ENCODE peak calls at places on chromosomes 11 and 22, in four cellular contexts. One of them, this sample, is unnamed.

GRCh38 chr22:41507330-41508063 is 36.8 kb downstream of the POLR3H start:
- DNase-seq in NCI-H82: no peak
- DNase-seq in stimulated activated CD4-positive, alpha-beta T cell treated with anti-CD3 and anti-CD28 coated beads, Interleukin-4, amount 100 ng/mL, for 24 hours: no peak
- DNase-seq in MM.1S: no peak
- DNase-seq in this sample: no peak

GRCh38 chr11:72575533-72576170 is 98.6 kb downstream of the PDE2A start:
- DNase-seq in stimulated activated CD4-positive, alpha-beta T cell treated with anti-CD3 and anti-CD28 coated beads, Interleukin-4, amount 100 ng/mL, for 24 hours: no peak
- DNase-seq in MM.1S: no peak
- DNase-seq in NCI-H82: no peak
- DNase-seq in this sample: no peak

GRCh38 chr11:60887531-60887930 is 18.9 kb downstream of the PRPF19 start:
- DNase-seq in stimulated activated CD4-positive, alpha-beta T cell treated with anti-CD3 and anti-CD28 coated beads, Interleukin-4, amount 100 ng/mL, for 24 hours: no peak
- DNase-seq in MM.1S: peak; percentile 79
- DNase-seq in NCI-H82: peak; percentile 45
- DNase-seq in this sample: peak; percentile 68

GRCh38 chr22:20111045-20111688 is 4.7 kb upstream of the RANBP1 start:
- DNase-seq in stimulated activated CD4-positive, alpha-beta T cell treated with anti-CD3 and anti-CD28 coated beads, Interleukin-4, amount 100 ng/mL, for 24 hours: peak; percentile 36
- DNase-seq in MM.1S: no peak
- DNase-seq in NCI-H82: peak; percentile 72
- DNase-seq in this sample: peak; percentile 78

GRCh38 chr11:15927866-15928217 is 428.5 kb downstream of the SOX6 start:
- DNase-seq in stimulated activated CD4-positive, alpha-beta T cell treated with anti-CD3 and anti-CD28 coated beads, Interleukin-4, amount 100 ng/mL, for 24 hours: no peak
- DNase-seq in MM.1S: no peak
- DNase-seq in NCI-H82: no peak
- DNase-seq in this sample: no peak

GRCh38 chr11:67382481-67383136 is 9.2 kb upstream of the RAD9A start:
- DNase-seq in NCI-H82: peak; percentile 83
- DNase-seq in MM.1S: peak; percentile 71
- DNase-seq in stimulated activated CD4-positive, alpha-beta T cell treated with anti-CD3 and anti-CD28 coated beads, Interleukin-4, amount 100 ng/mL, for 24 hours: peak; percentile 87
- DNase-seq in this sample: peak; percentile 87

GRCh38 chr11:72294566-72295395 is 50.8 kb upstream of the PHOX2A start:
- DNase-seq in MM.1S: no peak
- DNase-seq in stimulated activated CD4-positive, alpha-beta T cell treated with anti-CD3 and anti-CD28 coated beads, Interleukin-4, amount 100 ng/mL, for 24 hours: no peak
- DNase-seq in NCI-H82: no peak
- DNase-seq in this sample: peak; percentile 1

GRCh38 chr22:24494182-24494534 is 974 bp upstream of the UPB1 start:
- DNase-seq in stimulated activated CD4-positive, alpha-beta T cell treated with anti-CD3 and anti-CD28 coated beads, Interleukin-4, amount 100 ng/mL, for 24 hours: no peak
- DNase-seq in MM.1S: no peak
- DNase-seq in NCI-H82: no peak
- DNase-seq in this sample: no peak

GRCh38 chr22:37503850-37504249 is 15.4 kb downstream of the CARD10 start:
- DNase-seq in MM.1S: no peak
- DNase-seq in stimulated activated CD4-positive, alpha-beta T cell treated with anti-CD3 and anti-CD28 coated beads, Interleukin-4, amount 100 ng/mL, for 24 hours: no peak
- DNase-seq in NCI-H82: no peak
- DNase-seq in this sample: no peak

GRCh38 chr11:12507391-12507790 is 130.0 kb downstream of the PARVA start:
- DNase-seq in NCI-H82: no peak
- DNase-seq in stimulated activated CD4-positive, alpha-beta T cell treated with anti-CD3 and anti-CD28 coated beads, Interleukin-4, amount 100 ng/mL, for 24 hours: no peak
- DNase-seq in MM.1S: no peak
- DNase-seq in this sample: no peak

GRCh38 chr22:41382098-41382578 is 396 bp downstream of the TEF start:
- DNase-seq in stimulated activated CD4-positive, alpha-beta T cell treated with anti-CD3 and anti-CD28 coated beads, Interleukin-4, amount 100 ng/mL, for 24 hours: peak; percentile 48
- DNase-seq in MM.1S: peak; percentile 32
- DNase-seq in NCI-H82: peak; percentile 81
- DNase-seq in this sample: peak; percentile 93

GRCh38 chr11:74672956-74673895 is 58.0 kb downstream of the CHRDL2 start:
- DNase-seq in NCI-H82: peak; percentile 49
- DNase-seq in MM.1S: no peak
- DNase-seq in stimulated activated CD4-positive, alpha-beta T cell treated with anti-CD3 and anti-CD28 coated beads, Interleukin-4, amount 100 ng/mL, for 24 hours: no peak
- DNase-seq in this sample: peak; percentile 54

GRCh38 chr22:17501679-17502285 is 61.5 kb upstream of the SLC25A18 start:
- DNase-seq in stimulated activated CD4-positive, alpha-beta T cell treated with anti-CD3 and anti-CD28 coated beads, Interleukin-4, amount 100 ng/mL, for 24 hours: peak; percentile 34
- DNase-seq in NCI-H82: peak; percentile 79
- DNase-seq in MM.1S: peak; percentile 79
- DNase-seq in this sample: peak; percentile 54

GRCh38 chr22:20062766-20063083 is 17.3 kb upstream of the DGCR8 start:
- DNase-seq in MM.1S: no peak
- DNase-seq in stimulated activated CD4-positive, alpha-beta T cell treated with anti-CD3 and anti-CD28 coated beads, Interleukin-4, amount 100 ng/mL, for 24 hours: no peak
- DNase-seq in NCI-H82: no peak
- DNase-seq in this sample: no peak